ENCODE peak calls at places on chromosomes 7 and 10, in six cellular contexts. H is body of pancreas, Q is gastrocnemius medialis, X is dorsolateral prefrontal cortex, G is brain microvascular endothelial cell, L is sigmoid colon. B is an unnamed sample. For H3K27me3, the result is how much of the 10 kb centered on the place peaks cover.

GRCh38 chr7:44103941-44104879 is at the start of gene AEBP1:
- DNase-seq in H (no peak), Q (no peak), X (no peak), G (no peak), L (peak), B (no peak)

GRCh38 chr10:21497177-21497807 is 28.2 kb downstream of the SKIDA1 start:
- DNase-seq in H (peak), Q (peak), X (peak), G (peak), L (peak), B (no peak)

GRCh38 chr7:108097703-108098102 is 32.5 kb downstream of the LAMB4 start:
- DNase-seq in H (peak), Q (no peak), X (no peak), G (no peak), L (no peak), B (no peak)

GRCh38 chr7:117152213-117153007 is 170.4 kb downstream of the WNT2 start:
- DNase-seq in H (no peak), Q (no peak), X (no peak), G (no peak), L (no peak), B (no peak)

GRCh38 chr7:147432068-147432467 is 1158.5 kb upstream of the C7orf33 start:
- DNase-seq in H (no peak), Q (no peak), X (no peak), G (peak), L (no peak), B (no peak)

GRCh38 chr7:96236198-96237039 is 85.5 kb downstream of the SLC25A13 start:
- DNase-seq in H (no peak), Q (peak), X (no peak), G (peak), L (peak), B (peak)

GRCh38 chr10:89783406-89783805 is 82.0 kb downstream of the KIF20B start:
- DNase-seq in H (no peak), Q (no peak), X (no peak), G (no peak), L (no peak), B (no peak)

GRCh38 chr10:4108693-4109092 is 323.7 kb upstream of the KLF6 start:
- DNase-seq in H (no peak), Q (no peak), X (no peak), G (no peak), L (no peak), B (no peak)

GRCh38 chr10:6069101-6069931 is 7.1 kb upstream of the IL2RA start:
- DNase-seq in H (no peak), Q (no peak), X (no peak), G (no peak), L (peak), B (no peak)

GRCh38 chr10:115727114-115727513 is 545.9 kb downstream of the GFRA1 start:
- DNase-seq in H (no peak), Q (no peak), X (no peak), G (no peak), L (no peak), B (no peak)

GRCh38 chr7:80960228-80960627 is 41.4 kb upstream of the SEMA3C start:
- DNase-seq in H (no peak), Q (no peak), X (no peak), G (no peak), L (no peak), B (no peak)

GRCh38 chr7:149819141-149819960 is 18.8 kb upstream of the ZNF862 start:
- DNase-seq in H (no peak), Q (no peak), X (no peak), G (no peak), L (no peak), B (no peak)

GRCh38 chr10:130804778-130805634 is 506.5 kb downstream of the TCERG1L start:
- DNase-seq in H (no peak), Q (no peak), X (no peak), G (no peak), L (no peak), B (no peak)

GRCh38 chr10:34254596-34254995 is 560.5 kb downstream of the PARD3 start:
- DNase-seq in H (no peak), Q (no peak), X (no peak), G (peak), L (no peak), B (no peak)

GRCh38 chr10:17599089-17599488 is 18.1 kb downstream of the HACD1 start:
- DNase-seq in H (no peak), Q (no peak), X (no peak), G (peak), L (no peak), B (peak)

GRCh38 chr10:44963772-44964633 is 4.4 kb downstream of the RASSF4 start:
- DNase-seq in H (peak), Q (peak), X (peak), G (no peak), L (peak), B (no peak)

GRCh38 chr7:111803015-111803758 is 240.9 kb upstream of the IMMP2L start:
- DNase-seq in H (no peak), Q (no peak), X (no peak), G (peak), L (no peak), B (no peak)

GRCh38 chr7:12771378-12771877 is 84.0 kb downstream of the ARL4A start:
- DNase-seq in H (peak), Q (no peak), X (no peak), G (no peak), L (peak), B (no peak)

GRCh38 chr10:66786705-66787104 is 139.1 kb upstream of the LRRTM3 start:
- DNase-seq in H (no peak), Q (no peak), X (no peak), G (no peak), L (no peak), B (no peak)

GRCh38 chr7:101575731-101576130 is 53.4 kb downstream of the MYL10 start:
- DNase-seq in H (no peak), Q (no peak), X (no peak), G (no peak), L (no peak), B (no peak)

GRCh38 chr7:155312653-155313052 is 15.0 kb downstream of the INSIG1 start:
- DNase-seq in H (no peak), Q (no peak), X (no peak), G (no peak), L (no peak), B (no peak)

GRCh38 chr7:13829914-13830603 is 159.4 kb downstream of the ETV1 start:
- DNase-seq in H (no peak), Q (no peak), X (no peak), G (peak), L (no peak), B (peak)

GRCh38 chr7:106757846-106758245 is 96.9 kb upstream of the CCDC71L start:
- DNase-seq in H (no peak), Q (peak), X (no peak), G (no peak), L (peak), B (no peak)

GRCh38 chr10:15305161-15305560 is 65.9 kb downstream of the FAM171A1 start:
- DNase-seq in H (no peak), Q (no peak), X (no peak), G (no peak), L (no peak), B (no peak)

GRCh38 chr10:71064413-71065118 is 147.8 kb upstream of the UNC5B start:
- DNase-seq in H (no peak), Q (peak), X (no peak), G (no peak), L (no peak), B (no peak)

GRCh38 chr7:90692947-90693346 is 96.8 kb downstream of the CDK14 start:
- DNase-seq in H (no peak), Q (no peak), X (no peak), G (no peak), L (no peak), B (peak)

GRCh38 chr7:30117886-30118285 is 16.9 kb upstream of the MTURN start:
- DNase-seq in H (no peak), Q (no peak), X (no peak), G (no peak), L (no peak), B (no peak)

GRCh38 chr7:119037941-119038340 is 813.4 kb downstream of the ANKRD7 start:
- DNase-seq in H (no peak), Q (no peak), X (no peak), G (no peak), L (no peak), B (no peak)

GRCh38 chr10:131048595-131048994 is 262.9 kb downstream of the TCERG1L start:
- DNase-seq in H (no peak), Q (no peak), X (no peak), G (no peak), L (no peak), B (no peak)

GRCh38 chr7:133165001-133165400 is 83.1 kb upstream of the CHCHD3 start:
- DNase-seq in H (no peak), Q (no peak), X (no peak), G (no peak), L (no peak), B (no peak)

GRCh38 chr7:13628231-13629001 is 361.1 kb downstream of the ETV1 start:
- DNase-seq in H (no peak), Q (no peak), X (no peak), G (peak), L (no peak), B (no peak)

GRCh38 chr7:603152-603941 is 83.7 kb upstream of the PDGFA start:
- DNase-seq in H (no peak), Q (no peak), X (peak), G (no peak), L (no peak), B (no peak)

GRCh38 chr10:63722537-63722936 is 201.3 kb downstream of the REEP3 start:
- DNase-seq in H (no peak), Q (peak), X (no peak), G (peak), L (peak), B (no peak)

GRCh38 chr10:92965314-92965713 is 95.3 kb upstream of the CYP26C1 start:
- DNase-seq in H (no peak), Q (no peak), X (no peak), G (no peak), L (no peak), B (no peak)

GRCh38 chr7:147916573-147916972 is 674.0 kb upstream of the C7orf33 start:
- DNase-seq in H (no peak), Q (no peak), X (no peak), G (no peak), L (no peak), B (no peak)

GRCh38 chr10:49403363-49403762 is 7.5 kb upstream of the DRGX start:
- DNase-seq in H (no peak), Q (no peak), X (no peak), G (no peak), L (no peak), B (no peak)

GRCh38 chr10:49398000-49398861 is 2.3 kb upstream of the DRGX start:
- DNase-seq in H (peak), Q (no peak), X (no peak), G (peak), L (no peak), B (no peak)

GRCh38 chr10:49397036-49397999 is 1.4 kb upstream of the DRGX start:
- DNase-seq in H (no peak), Q (no peak), X (no peak), G (no peak), L (no peak), B (no peak)

GRCh38 chr10:49398986-49399385 is 3.1 kb upstream of the DRGX start:
- DNase-seq in H (no peak), Q (no peak), X (no peak), G (no peak), L (no peak), B (no peak)

DNA sequence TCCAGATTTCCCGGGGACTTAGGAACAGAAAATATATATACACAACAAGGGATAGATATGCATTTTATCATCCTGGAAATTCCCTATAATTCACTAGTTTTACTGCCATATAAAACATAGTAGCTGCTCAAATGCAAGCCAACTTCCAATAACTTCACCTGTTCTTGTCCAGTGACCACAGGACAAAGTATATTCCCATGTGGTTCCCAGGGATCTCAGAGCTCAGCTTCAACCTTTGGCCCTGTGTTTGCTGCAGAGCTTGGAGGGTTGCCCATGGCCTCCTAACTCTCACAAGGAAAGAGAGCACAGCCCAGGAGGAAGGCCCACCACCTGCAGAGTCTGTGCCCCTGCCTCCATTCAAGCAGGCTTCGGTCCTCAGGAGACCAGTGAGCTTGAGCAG is 4.5 kb upstream of the DRGX start:
- DNase-seq in H (no peak), Q (no peak), X (no peak), G (no peak), L (no peak), B (no peak)
- H3K27me3 ChIP-seq in H (under half), Q (half or more), X (under half), G (half or more), L (under half), B (under half)

GRCh38 chr7:35495377-35495776 is 199.6 kb downstream of the HERPUD2 start:
- DNase-seq in H (no peak), Q (no peak), X (no peak), G (no peak), L (no peak), B (no peak)

GRCh38 chr7:35491233-35491632 is 203.7 kb downstream of the HERPUD2 start:
- DNase-seq in H (no peak), Q (no peak), X (no peak), G (no peak), L (no peak), B (no peak)

GRCh38 chr7:35498416-35498815 is 196.5 kb downstream of the HERPUD2 start:
- DNase-seq in H (no peak), Q (no peak), X (no peak), G (no peak), L (no peak), B (no peak)

GRCh38 chr7:35492451-35493175 is 202.3 kb downstream of the HERPUD2 start:
- DNase-seq in H (no peak), Q (no peak), X (no peak), G (no peak), L (no peak), B (no peak)

DNA sequence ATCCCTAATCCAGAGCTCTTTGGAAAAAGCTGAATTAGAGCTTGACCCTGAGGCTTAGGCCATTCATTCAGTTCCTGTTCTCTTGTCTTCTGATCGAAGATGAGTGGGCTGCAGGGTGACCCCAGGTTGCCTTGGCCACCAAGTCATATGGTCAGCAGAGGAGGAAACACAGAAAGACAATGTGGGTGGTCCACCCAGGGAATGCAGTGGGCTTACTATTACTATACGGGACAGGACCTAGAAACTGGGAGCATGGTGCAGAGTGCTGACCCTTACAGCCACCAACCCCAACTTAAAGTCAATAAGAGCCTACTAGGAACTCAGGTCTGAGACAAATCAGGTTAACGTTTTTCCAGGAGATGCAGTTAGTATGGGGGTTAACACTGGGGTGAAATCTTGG is 200.5 kb downstream of the HERPUD2 start:
- DNase-seq in H (no peak), Q (no peak), X (no peak), G (no peak), L (no peak), B (no peak)
- H3K27me3 ChIP-seq in H (under half), Q (under half), X (under half), G (under half), L (under half), B (under half)

DNA sequence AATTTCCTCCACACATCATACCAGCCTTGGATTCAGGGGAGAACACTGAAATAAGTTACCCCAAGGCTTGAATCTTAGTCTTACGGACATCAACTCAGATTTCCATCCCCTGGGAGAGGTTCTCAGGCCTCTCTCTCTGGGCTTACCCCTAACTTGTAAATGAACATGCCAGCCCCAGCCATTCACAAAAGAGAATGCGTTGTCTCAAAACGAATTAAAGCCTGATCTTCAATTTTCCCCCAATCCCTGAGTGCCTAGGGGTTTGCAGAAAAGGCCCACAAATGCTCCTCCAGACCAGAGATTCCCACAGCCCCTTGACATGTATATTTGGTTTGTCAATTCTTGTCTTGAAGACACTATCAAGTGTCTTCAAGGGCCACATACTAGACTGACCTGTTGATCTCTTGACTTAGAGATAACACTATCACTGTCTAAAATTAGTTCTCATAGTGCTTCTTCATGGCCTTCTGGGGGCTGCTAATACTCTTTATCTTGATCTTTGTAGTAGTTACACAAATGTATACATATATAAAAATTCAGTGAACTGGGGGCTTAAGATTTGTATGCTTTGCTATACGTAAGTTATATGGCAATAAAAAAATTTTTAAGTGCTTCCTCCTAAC is 11.9 kb upstream of the HOXA13 start:
- DNase-seq in H (no peak), Q (no peak), X (no peak), G (no peak), L (no peak), B (no peak)
- H3K27me3 ChIP-seq in H (under half), Q (under half), X (under half), G (half or more), L (under half), B (half or more)

GRCh38 chr7:97733276-97734206 is 1.7 kb downstream of the TAC1 start:
- DNase-seq in H (no peak), Q (no peak), X (peak), G (no peak), L (no peak), B (no peak)

GRCh38 chr7:97731736-97732370 is at the start of gene TAC1:
- DNase-seq in H (no peak), Q (no peak), X (no peak), G (no peak), L (no peak), B (no peak)

GRCh38 chr7:97734255-97734654 is 2.4 kb downstream of the TAC1 start:
- DNase-seq in H (no peak), Q (no peak), X (no peak), G (no peak), L (no peak), B (no peak)

GRCh38 chr7:97732567-97733275 is 835 bp downstream of the TAC1 start:
- DNase-seq in H (no peak), Q (no peak), X (no peak), G (no peak), L (no peak), B (no peak)

DNA sequence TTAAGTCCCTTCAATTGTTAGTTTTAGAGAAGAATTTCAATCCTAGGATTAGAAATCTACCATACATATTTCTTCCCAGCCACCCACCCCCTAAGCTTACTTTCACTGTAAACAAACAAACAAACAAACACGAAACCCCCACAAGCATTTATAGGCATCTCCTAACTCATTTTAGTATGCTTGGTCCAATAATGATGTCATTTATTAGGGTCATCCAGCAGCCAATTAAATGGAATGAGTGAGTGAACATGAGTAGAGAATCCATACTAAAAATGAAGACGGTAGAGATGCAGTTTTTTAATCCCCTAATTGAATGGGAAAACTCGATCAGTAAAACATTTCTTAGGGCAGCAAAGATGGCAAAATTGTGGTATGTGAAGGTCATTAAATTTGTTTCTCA is 3.2 kb downstream of the TAC1 start:
- DNase-seq in H (no peak), Q (no peak), X (no peak), G (no peak), L (no peak), B (no peak)
- H3K27me3 ChIP-seq in H (under half), Q (under half), X (under half), G (under half), L (under half), B (under half)